ENCODE peak calls at places on chromosome 14, in nine cellular contexts. G is transverse colon, J is heart right ventricle, Y is pancreas, Q is left ventricle myocardium inferior, R is ovary, W is MM.1S, B is esophagus squamous epithelium, E is astrocyte. N is an unnamed sample. For H3K4me1 and H3K36me3, the result is how much of the 10 kb centered on the place peaks cover.

GRCh38 chr14:58637040-58637390 is 747 bp upstream of the DACT1 start:
- DNase-seq in R (peak), Y (no peak), B (no peak), J (peak), G (peak), Q (peak), W (no peak), E (peak), N (no peak)

GRCh38 chr14:95895720-95896119 is 19.1 kb downstream of the TUNAR start:
- DNase-seq in Q (no peak), G (no peak), J (no peak), Y (no peak), B (no peak), R (no peak), W (peak), E (no peak), N (peak)

GRCh38 chr14:98868846-98869245 is 403.2 kb downstream of the BCL11B start:
- DNase-seq in Y (no peak), B (no peak), W (no peak), R (no peak), G (no peak), J (no peak), E (no peak), Q (no peak), N (no peak)

GRCh38 chr14:37668646-37669045 is 73.2 kb downstream of the TTC6 start:
- DNase-seq in R (no peak), Q (no peak), G (no peak), Y (no peak), W (no peak), E (peak), B (no peak), J (no peak), N (no peak)

GRCh38 chr14:32306549-32306948 is 22.5 kb upstream of the AKAP6 start:
- DNase-seq in B (no peak), J (no peak), Q (no peak), E (no peak), W (no peak), G (no peak), R (no peak), Y (no peak), N (no peak)

GRCh38 chr14:96536807-96537206 is 34.6 kb downstream of the PAPOLA start:
- DNase-seq in J (no peak), Q (no peak), R (no peak), G (no peak), W (no peak), E (no peak), Y (no peak), B (no peak), N (no peak)

GRCh38 chr14:71497645-71498086 is 434.6 kb upstream of the RGS6 start:
- DNase-seq in G (no peak), E (peak), B (no peak), Q (no peak), Y (no peak), W (peak), R (no peak), J (no peak), N (no peak)

GRCh38 chr14:105075364-105076295 is 10.4 kb upstream of the GPR132 start:
- DNase-seq in W (peak), G (peak), J (peak), R (no peak), Q (peak), Y (no peak), E (no peak), B (no peak), N (peak)

GRCh38 chr14:65957631-65958205 is 528.5 kb upstream of the CCDC196 start:
- DNase-seq in J (no peak), E (no peak), W (no peak), Y (no peak), G (no peak), R (no peak), B (no peak), Q (no peak), N (peak)

GRCh38 chr14:89167705-89168104 is 249.3 kb downstream of the FOXN3 start:
- DNase-seq in G (no peak), R (no peak), W (no peak), Q (no peak), E (no peak), J (no peak), B (no peak), Y (no peak), N (no peak)

GRCh38 chr14:55097894-55098560 is 31.0 kb upstream of the LGALS3 start:
- DNase-seq in G (peak), E (no peak), W (peak), Y (peak), R (no peak), B (no peak), J (no peak), Q (no peak), N (no peak)

GRCh38 chr14:41568979-41569378 is 37.7 kb upstream of the LRFN5 start:
- DNase-seq in Y (no peak), B (no peak), W (no peak), Q (no peak), E (no peak), R (no peak), J (no peak), G (no peak), N (no peak)

GRCh38 chr14:103727313-103728000 is 11.8 kb downstream of the ZFYVE21 start:
- DNase-seq in B (no peak), E (no peak), J (no peak), Q (no peak), G (peak), W (no peak), R (no peak), Y (peak), N (no peak)

GRCh38 chr14:72451081-72451972 is 442.6 kb downstream of the DPF3 start:
- DNase-seq in B (no peak), W (peak), Y (peak), R (no peak), E (peak), Q (no peak), G (peak), J (no peak), N (no peak)

GRCh38 chr14:71583246-71583645 is 349.0 kb upstream of the RGS6 start:
- DNase-seq in W (no peak), R (no peak), B (no peak), Y (no peak), Q (no peak), G (no peak), E (no peak), J (no peak), N (no peak)

GRCh38 chr14:30521899-30522736 is 36.8 kb upstream of the G2E3 start:
- DNase-seq in B (no peak), G (no peak), E (peak), J (no peak), Y (no peak), W (peak), Q (no peak), R (no peak), N (no peak)

GRCh38 chr14:50344116-50344775 is 32.1 kb downstream of the DMAC2L start:
- DNase-seq in Y (no peak), B (no peak), W (no peak), G (no peak), J (no peak), Q (no peak), R (no peak), E (peak), N (no peak)

GRCh38 chr14:100905166-100905565 is 1.6 kb upstream of the RTL1 start:
- DNase-seq in R (no peak), W (no peak), Q (no peak), B (no peak), E (no peak), J (no peak), Y (no peak), G (no peak), N (peak)

GRCh38 chr14:96793547-96793946 is 3.6 kb upstream of the VRK1 start:
- DNase-seq in W (no peak), Q (no peak), Y (no peak), E (no peak), R (no peak), B (no peak), J (no peak), G (no peak), N (no peak)

GRCh38 chr14:72513994-72514659 is 379.8 kb downstream of the DPF3 start:
- DNase-seq in R (no peak), B (no peak), J (no peak), W (peak), G (no peak), Y (no peak), Q (no peak), E (peak), N (peak)

GRCh38 chr14:83712730-83713129 is 1817.2 kb upstream of the FLRT2 start:
- DNase-seq in W (no peak), J (no peak), R (no peak), E (no peak), Q (no peak), G (no peak), Y (no peak), B (no peak), N (no peak)

GRCh38 chr14:68140111-68140741 is 320.6 kb downstream of the RAD51B start:
- DNase-seq in Y (peak), W (no peak), R (peak), Q (no peak), J (peak), B (no peak), G (peak), E (peak), N (peak)

GRCh38 chr14:101177301-101178055 is 274.0 kb upstream of the RTL1 start:
- DNase-seq in R (peak), B (no peak), Q (no peak), J (no peak), E (no peak), Y (no peak), W (no peak), G (no peak), N (no peak)

GRCh38 chr14:45679852-45680251 is 426.9 kb upstream of the MIS18BP1 start:
- DNase-seq in B (no peak), E (peak), W (no peak), R (no peak), J (no peak), Y (no peak), Q (no peak), G (no peak), N (no peak)

GRCh38 chr14:78530078-78530477 is 359.9 kb downstream of the NRXN3 start:
- DNase-seq in R (no peak), B (no peak), W (peak), J (peak), Q (no peak), G (no peak), E (no peak), Y (peak), N (peak)

DNA sequence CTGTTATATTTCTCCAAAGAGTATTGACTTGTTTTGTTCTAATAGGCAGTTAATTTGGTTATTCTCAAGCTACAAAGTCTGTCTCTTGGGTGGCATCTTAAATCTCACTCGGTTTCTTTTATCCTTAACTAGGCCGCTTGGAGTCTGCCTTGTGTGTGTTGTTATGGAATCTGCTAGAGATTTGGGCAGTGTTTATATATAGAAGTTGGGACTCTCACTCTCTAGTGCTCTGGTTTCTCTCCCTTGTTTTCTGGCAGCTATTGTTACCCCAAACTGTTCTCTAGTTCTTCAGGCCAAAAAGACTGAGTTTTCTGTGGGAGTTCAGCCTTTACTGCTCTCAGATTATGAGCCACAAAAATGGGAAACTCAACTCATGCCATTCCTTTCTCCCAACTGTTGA is 11.0 kb downstream of the PSMA6 start:
- DNase-seq in E (no peak), R (no peak), J (no peak), W (no peak), G (no peak), B (no peak), Y (no peak), Q (no peak), N (no peak)
- TF ChIP-seq CTCF in E (no peak), R (no peak), J (no peak), W (no peak), G (no peak), B (no peak), Y (no peak), Q (no peak), N (no peak)

GRCh38 chr14:102316048-102316745 is 3.3 kb upstream of the ZNF839 start:
- DNase-seq in B (no peak), E (peak), Y (peak), G (peak), R (peak), Q (no peak), W (peak), J (peak), N (no peak)

GRCh38 chr14:102319351-102320032 is at the start of gene ZNF839:
- DNase-seq in J (peak), Q (peak), R (peak), E (peak), G (peak), W (peak), B (peak), Y (peak), N (peak)

GRCh38 chr14:102316746-102317563 is 2.6 kb upstream of the ZNF839 start:
- DNase-seq in B (peak), Y (peak), E (peak), R (peak), J (peak), G (peak), W (peak), Q (peak), N (peak)

GRCh38 chr14:102318781-102319276 is 717 bp upstream of the ZNF839 start:
- DNase-seq in R (peak), J (no peak), E (no peak), B (no peak), G (peak), Q (no peak), Y (peak), W (no peak), N (no peak)

DNA sequence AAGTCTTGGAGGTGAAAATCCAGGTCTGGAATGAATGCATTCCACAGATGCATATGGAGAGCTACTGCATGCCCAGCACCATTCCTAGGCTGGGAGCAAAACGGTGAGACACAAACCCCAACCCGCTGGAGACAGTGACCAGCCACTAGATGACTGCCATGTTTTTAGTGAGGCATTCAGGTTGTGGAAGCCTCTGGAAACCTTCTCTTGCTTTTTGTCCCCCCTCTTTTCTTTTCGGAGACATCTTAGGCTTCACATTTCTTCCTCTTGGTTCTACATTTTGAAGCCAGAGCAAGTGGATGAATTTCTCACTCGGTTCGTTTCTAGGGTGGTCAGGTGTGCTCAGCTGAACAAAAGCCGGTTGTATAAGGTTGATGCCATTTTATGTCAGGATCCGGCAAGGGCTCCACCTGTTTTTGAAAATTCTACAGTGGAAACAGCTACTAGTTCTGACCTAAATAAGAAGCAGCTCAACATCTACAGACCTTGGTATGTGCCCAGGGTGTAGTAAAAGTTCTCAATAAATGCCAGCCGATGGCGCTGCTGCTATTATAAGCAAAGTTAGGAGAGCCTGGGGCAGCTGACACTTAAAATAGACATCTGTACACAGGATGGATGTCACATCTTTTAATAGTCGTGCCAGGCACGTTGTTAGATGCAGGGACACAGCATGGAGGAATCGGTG is 1.8 kb upstream of the ZNF839 start:
- DNase-seq in G (peak), Q (peak), Y (no peak), B (no peak), J (peak), E (no peak), W (peak), R (no peak), N (no peak)
- H3K4me1 ChIP-seq in G (under half), Q (half or more), Y (under half), B (under half), J (half or more), E (half or more), W (under half), R (under half), N (under half)

DNA sequence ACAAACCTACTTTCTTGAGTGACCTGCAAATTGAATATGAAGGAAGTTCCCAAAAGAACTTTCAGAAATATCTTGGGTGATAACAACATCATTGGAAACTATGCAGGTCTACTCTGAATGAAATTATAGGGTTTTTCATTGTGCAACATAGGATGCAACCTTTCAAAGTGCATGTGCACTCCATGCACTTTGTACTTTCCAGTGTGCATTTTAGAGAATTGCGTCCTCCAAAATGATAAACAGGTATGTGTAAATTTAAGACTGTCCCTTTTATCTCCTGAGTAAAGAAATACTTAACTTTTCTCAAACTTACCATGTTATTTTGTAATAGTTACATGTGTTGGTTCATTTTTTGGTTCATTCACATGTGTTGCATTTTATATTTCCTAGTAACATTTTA is 13.2 kb downstream of the SRSF5 start:
- DNase-seq in W (no peak), G (no peak), B (no peak), Q (no peak), Y (no peak), J (no peak), E (no peak), R (no peak), N (no peak)
- H3K36me3 ChIP-seq in W (under half), G (under half), B (under half), Q (half or more), Y (under half), J (under half), E (under half), R (under half), N (half or more)

GRCh38 chr14:77069551-77069950 is 28.5 kb upstream of the CIPC start:
- DNase-seq in G (no peak), R (no peak), Y (no peak), Q (no peak), B (no peak), W (no peak), E (no peak), J (no peak), N (no peak)
- TF ChIP-seq CTCF in G (no peak), R (no peak), Y (no peak), Q (no peak), B (no peak), W (no peak), E (no peak), J (no peak), N (no peak)

GRCh38 chr14:26849514-26849913 is 251.7 kb upstream of the NOVA1 start:
- DNase-seq in E (no peak), G (no peak), R (no peak), B (no peak), Y (no peak), Q (no peak), J (no peak), W (no peak), N (no peak)

GRCh38 chr14:26841920-26842741 is 244.3 kb upstream of the NOVA1 start:
- DNase-seq in Q (no peak), B (no peak), Y (peak), E (peak), G (peak), W (no peak), J (peak), R (peak), N (no peak)

GRCh38 chr14:26846388-26846787 is 248.6 kb upstream of the NOVA1 start:
- DNase-seq in W (no peak), R (no peak), E (peak), Y (no peak), Q (no peak), J (no peak), G (no peak), B (no peak), N (no peak)

GRCh38 chr14:26841361-26841760 is 243.5 kb upstream of the NOVA1 start:
- DNase-seq in R (no peak), J (no peak), W (no peak), G (no peak), E (peak), Y (no peak), B (no peak), Q (no peak), N (no peak)

DNA sequence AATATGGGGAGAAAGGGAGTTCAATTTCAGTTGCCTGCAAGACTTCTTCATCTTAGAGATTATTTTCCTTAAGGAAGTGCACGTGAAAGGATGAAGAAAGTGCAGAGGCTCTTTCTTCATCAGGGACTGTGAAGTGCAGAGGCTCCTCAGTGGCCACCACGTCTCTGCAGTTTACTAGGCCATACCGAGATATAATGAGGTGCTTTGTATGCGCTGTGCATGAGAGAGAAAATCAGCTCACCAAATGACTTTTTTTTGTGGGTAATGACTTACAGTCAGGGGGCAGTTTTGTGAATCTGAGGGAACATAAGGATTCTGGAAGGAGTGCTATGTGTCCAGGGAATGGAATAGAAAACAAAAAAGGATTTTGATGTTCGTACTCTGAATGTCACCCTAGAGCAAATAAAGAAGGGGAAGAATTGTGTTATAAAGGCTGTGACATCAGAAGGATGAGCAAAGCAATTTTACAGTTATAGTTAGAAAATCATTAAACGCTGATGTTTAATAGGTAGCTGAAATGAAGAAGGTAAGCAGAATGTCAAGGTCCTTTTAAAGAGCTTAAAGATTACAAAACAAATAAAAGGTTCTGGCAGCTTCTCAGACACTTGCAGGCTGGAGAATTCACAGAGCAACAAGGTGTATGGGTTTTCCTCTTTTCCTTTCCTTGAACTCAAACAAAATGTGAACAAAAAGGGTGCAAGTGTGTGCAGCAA is 247.4 kb upstream of the NOVA1 start:
- DNase-seq in E (no peak), W (no peak), R (no peak), Y (peak), B (no peak), Q (no peak), G (no peak), J (no peak), N (no peak)
- H3K4me1 ChIP-seq in E (under half), W (under half), R (under half), Y (under half), B (under half), Q (under half), G (under half), J (under half), N (under half)

GRCh38 chr14:90294872-90295271 is 36.9 kb downstream of the NRDE2 start:
- DNase-seq in Q (no peak), E (no peak), W (no peak), J (no peak), G (no peak), Y (no peak), B (no peak), R (no peak), N (no peak)
- H3K36me3 ChIP-seq in Q (half or more), E (under half), W (under half), J (under half), G (under half), Y (under half), B (under half), R (under half), N (half or more)

GRCh38 chr14:23539867-23540469 is 11.6 kb downstream of the ZFHX2 start:
- DNase-seq in E (no peak), G (no peak), W (no peak), J (no peak), B (no peak), Q (no peak), Y (no peak), R (no peak), N (no peak)
- TF ChIP-seq CTCF in E (no peak), G (no peak), W (no peak), J (no peak), B (no peak), Q (peak), Y (no peak), R (no peak), N (no peak)

GRCh38 chr14:23125933-23126524 is 7.0 kb upstream of the CEBPE start:
- DNase-seq in Y (no peak), R (no peak), G (no peak), J (no peak), E (no peak), Q (no peak), B (no peak), W (no peak), N (no peak)

GRCh38 chr14:23124337-23124954 is 5.4 kb upstream of the CEBPE start:
- DNase-seq in W (no peak), E (no peak), Q (no peak), J (no peak), G (no peak), B (no peak), R (no peak), Y (no peak), N (no peak)

GRCh38 chr14:23127861-23128260 is 8.8 kb upstream of the CEBPE start:
- DNase-seq in J (no peak), B (no peak), R (no peak), Y (no peak), G (no peak), E (no peak), Q (no peak), W (no peak), N (no peak)

GRCh38 chr14:23125006-23125405 is 6.0 kb upstream of the CEBPE start:
- DNase-seq in Y (no peak), B (no peak), G (no peak), R (no peak), J (no peak), E (no peak), W (no peak), Q (no peak), N (no peak)

GRCh38 chr14:23126548-23127278 is 7.7 kb upstream of the CEBPE start:
- DNase-seq in Y (no peak), W (no peak), Q (no peak), B (no peak), J (no peak), E (no peak), G (no peak), R (no peak), N (no peak)
- H3K4me1 ChIP-seq in Y (under half), W (under half), Q (under half), B (under half), J (under half), E (under half), G (under half), R (under half), N (under half)